ENCODE peak calls at places on chromosome 10, in four cellular contexts. W, R, O and M are unnamed samples.

GRCh38 chr10:86968271-86968993 is at the start of gene ADIRF:
- DNase-seq in W (peak), R (no peak), O (no peak), M (no peak)

GRCh38 chr10:61135276-61135721 is 191.3 kb upstream of the RHOBTB1 start:
- DNase-seq in W (peak), R (no peak), O (no peak), M (peak)

GRCh38 chr10:27258838-27259532 is 18.4 kb upstream of the ACBD5 start:
- DNase-seq in W (peak), R (no peak), O (no peak), M (no peak)

GRCh38 chr10:114735946-114736345 is 77.9 kb upstream of the ABLIM1 start:
- DNase-seq in W (no peak), R (no peak), O (no peak), M (no peak)

GRCh38 chr10:58918887-58919286 is 257.6 kb upstream of the PHYHIPL start:
- DNase-seq in W (no peak), R (no peak), O (no peak), M (no peak)

GRCh38 chr10:34808789-34809745 is 6.0 kb downstream of the PARD3 start:
- DNase-seq in W (peak), R (no peak), O (no peak), M (no peak)

GRCh38 chr10:125878957-125879835 is 1.9 kb downstream of the DHX32 start:
- DNase-seq in W (no peak), R (peak), O (no peak), M (no peak)

GRCh38 chr10:59880976-59881510 is 25.3 kb downstream of the CCDC6 start:
- DNase-seq in W (no peak), R (no peak), O (peak), M (peak)

GRCh38 chr10:13140627-13141190 is 20.6 kb upstream of the MCM10 start:
- DNase-seq in W (no peak), R (no peak), O (no peak), M (no peak)
- TF ChIP-seq TCF7 in W (no peak), R (no peak), O (no peak), M (no peak)

DNA sequence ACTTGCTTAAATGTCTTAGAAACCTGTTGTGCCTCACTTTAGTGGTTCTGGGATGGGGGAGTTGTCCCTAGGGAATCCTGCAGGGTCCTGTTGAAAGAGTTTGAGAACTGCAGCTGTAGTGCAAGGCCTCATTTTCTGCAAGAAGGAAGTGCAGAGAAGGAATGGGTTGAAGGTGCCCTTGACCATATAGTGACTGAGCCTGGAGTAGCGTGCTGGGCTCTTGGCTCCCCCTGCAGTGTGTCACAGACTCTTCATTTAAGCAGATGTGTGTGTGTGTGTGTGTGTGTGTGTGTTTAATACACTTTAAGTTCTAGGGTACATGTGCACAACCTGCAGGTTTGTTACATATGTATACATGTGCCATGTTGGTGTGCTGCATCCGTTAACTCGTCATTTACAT is 92.2 kb downstream of the GRK5 start:
- DNase-seq in W (no peak), R (no peak), O (no peak), M (no peak)
- TF ChIP-seq TCF7 in W (no peak), R (no peak), O (no peak), M (no peak)

GRCh38 chr10:20998036-20998435 is 100.9 kb upstream of the NEBL start:
- DNase-seq in W (no peak), R (no peak), O (no peak), M (no peak)
- TF ChIP-seq TCF7 in W (no peak), R (no peak), O (no peak), M (no peak)

DNA sequence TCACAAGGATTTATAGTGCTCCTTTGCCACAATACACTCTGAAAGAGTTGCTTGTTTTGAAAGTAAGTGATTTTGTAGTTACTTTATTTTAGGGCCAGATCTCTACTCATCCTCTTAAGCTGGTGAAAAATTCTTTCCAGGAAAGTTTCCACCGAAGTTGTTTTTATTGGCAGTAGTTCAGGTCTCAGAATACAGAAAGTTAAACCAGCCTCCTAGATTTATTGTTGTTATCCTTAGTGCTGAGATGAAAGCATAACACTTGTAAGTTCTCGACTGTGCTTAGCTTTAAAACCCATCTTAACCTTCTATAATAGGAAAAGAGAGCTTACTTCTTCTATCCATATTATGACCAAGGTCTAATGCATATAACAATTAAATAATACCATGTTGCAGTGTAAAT is 5.5 kb downstream of the AP3M1 start:
- DNase-seq in W (no peak), R (no peak), O (no peak), M (no peak)
- TF ChIP-seq TCF7 in W (no peak), R (no peak), O (no peak), M (no peak)

DNA sequence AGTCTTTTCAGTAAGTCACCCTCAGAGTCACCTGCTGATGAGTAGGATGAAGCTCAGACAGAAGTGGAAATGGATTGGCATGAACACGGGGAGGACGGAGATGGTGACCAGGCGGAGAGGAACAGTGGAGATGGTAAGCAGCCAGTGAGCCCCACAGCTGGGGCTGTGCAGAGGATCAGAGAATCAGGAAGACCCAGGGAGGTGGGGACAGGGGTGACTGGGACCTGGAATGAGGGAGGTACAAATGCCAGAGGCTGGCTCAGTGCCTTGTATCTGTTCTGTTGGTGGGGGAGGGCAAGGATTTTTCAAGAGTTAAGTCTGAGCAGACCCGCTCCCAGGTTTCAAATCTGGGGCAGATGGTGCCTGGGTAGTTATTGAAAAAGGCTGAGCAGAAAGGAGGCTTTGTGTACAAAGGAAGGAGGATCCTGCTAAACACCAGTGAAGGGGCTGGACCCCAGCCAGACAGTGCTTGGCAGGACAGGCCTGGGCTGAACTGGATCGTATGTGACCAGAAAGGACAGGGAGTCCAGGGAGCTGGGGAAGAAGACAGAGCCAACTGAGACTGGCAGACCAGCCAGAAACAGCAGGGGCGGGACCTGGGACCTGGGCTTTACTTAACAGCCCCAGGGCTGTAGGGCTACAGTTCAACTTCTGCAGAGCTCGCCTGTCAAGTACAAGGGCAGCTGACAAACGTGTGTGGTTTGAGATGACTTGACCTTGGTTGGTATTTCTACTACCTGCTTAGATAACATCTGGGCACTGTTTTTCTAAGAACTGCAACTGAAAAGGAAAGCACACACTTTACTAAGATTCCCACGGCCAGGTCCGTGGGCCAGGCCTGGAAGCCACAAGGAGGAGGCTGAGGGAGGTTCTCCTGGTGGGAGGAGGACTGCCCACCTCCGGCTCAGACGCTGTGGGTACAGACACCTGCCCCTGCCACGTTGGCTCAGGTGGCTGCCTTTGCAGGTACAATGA is 13.2 kb upstream of the FRMPD2 start:
- DNase-seq in W (no peak), R (no peak), O (no peak), M (peak)
- TF ChIP-seq TCF7 in W (no peak), R (no peak), O (no peak), M (no peak)

GRCh38 chr10:21146446-21146789 is 249.3 kb upstream of the NEBL start:
- DNase-seq in W (no peak), R (no peak), O (no peak), M (no peak)
- TF ChIP-seq TCF7 in W (no peak), R (no peak), O (no peak), M (no peak)

DNA sequence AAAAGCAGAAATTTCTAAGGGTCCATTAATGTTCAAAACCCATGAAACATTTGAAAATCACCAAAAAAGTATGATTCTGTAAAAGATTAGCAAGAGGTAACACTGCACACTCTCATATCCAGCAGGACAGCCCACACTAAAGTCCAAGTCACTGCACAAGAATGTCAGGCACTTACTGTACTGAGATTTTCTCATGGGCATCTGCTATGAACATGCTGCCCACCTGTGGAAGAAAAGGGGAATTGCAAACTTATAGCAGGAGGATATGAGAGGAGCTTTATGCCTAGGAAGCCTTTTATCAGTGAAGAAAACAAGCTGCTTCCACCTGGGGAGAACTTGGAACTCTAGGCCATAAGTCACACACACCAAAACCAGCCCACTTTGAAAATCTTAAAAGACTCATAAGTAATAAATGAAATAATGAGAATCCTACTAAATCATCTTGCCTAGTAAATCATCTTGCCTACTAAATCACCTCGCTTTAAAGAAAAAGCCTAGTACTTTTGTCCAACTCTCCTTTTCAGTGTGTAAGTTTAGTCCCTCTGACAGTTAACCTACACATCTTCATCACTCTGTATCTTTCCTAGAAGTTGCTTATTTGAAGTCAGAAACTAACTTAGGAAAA is 46.1 kb downstream of the ARMH3 start:
- DNase-seq in W (peak), R (peak), O (no peak), M (peak)
- TF ChIP-seq TCF7 in W (no peak), R (no peak), O (no peak), M (no peak)

GRCh38 chr10:79223346-79224048 is 123.8 kb upstream of the PPIF start:
- DNase-seq in W (peak), R (no peak), O (no peak), M (no peak)

GRCh38 chr10:79224263-79224949 is 122.9 kb upstream of the PPIF start:
- DNase-seq in W (no peak), R (no peak), O (no peak), M (no peak)

GRCh38 chr10:79224992-79225391 is 122.3 kb upstream of the PPIF start:
- DNase-seq in W (no peak), R (no peak), O (no peak), M (no peak)

GRCh38 chr10:79229081-79229541 is 118.2 kb upstream of the PPIF start:
- DNase-seq in W (no peak), R (no peak), O (no peak), M (no peak)

GRCh38 chr10:79226391-79227245 is 120.7 kb upstream of the PPIF start:
- DNase-seq in W (no peak), R (no peak), O (no peak), M (no peak)
- TF ChIP-seq TCF7 in W (no peak), R (no peak), O (no peak), M (no peak)

DNA sequence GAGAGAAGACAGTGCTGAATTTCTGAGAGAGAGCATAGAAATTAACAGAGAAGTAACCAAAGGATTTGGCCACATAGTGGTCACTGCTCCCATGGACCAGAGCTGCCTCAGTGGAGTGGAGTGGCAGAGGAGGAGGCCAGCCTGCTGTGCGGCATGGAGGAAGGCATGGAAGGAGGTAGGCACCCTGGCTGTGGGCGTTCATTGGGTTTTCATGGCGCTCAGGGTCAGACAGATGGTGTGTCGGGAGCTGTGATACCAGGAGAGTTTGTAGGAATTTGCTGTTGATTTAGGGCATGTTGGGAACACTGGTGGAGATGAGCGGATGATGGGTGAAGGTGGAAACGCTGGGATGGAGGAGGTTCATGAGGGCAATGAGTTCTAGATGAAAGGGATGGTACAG is 78.9 kb upstream of the INSYN2A start:
- DNase-seq in W (no peak), R (no peak), O (no peak), M (no peak)
- TF ChIP-seq TCF7 in W (no peak), R (no peak), O (no peak), M (no peak)